ENCODE peak calls at places on chromosomes 5 and 9, in four cellular contexts. A is fibroblast of villous mesenchyme, L is cardiac fibroblast, K is GM23338. Q is an unnamed sample.

GRCh38 chr5:1477341-1477740 is 32.1 kb upstream of the SLC6A3 start:
- DNase-seq in A (no peak), L (no peak), K (no peak), Q (no peak)

GRCh38 chr5:97797994-97798451 is 615.0 kb upstream of the RIOK2 start:
- DNase-seq in A (no peak), L (peak; percentile 59), K (no peak), Q (peak; percentile 1)

GRCh38 chr9:136626066-136626725 is 36.5 kb upstream of the EGFL7 start:
- DNase-seq in A (no peak), L (no peak), K (no peak), Q (no peak)

GRCh38 chr5:133496631-133497030 is 115.7 kb downstream of the FSTL4 start:
- DNase-seq in A (no peak), L (no peak), K (no peak), Q (no peak)

GRCh38 chr5:167355370-167355769 is 936.1 kb upstream of the WWC1 start:
- DNase-seq in A (no peak), L (no peak), K (peak; percentile 28), Q (no peak)

GRCh38 chr9:76246680-76247079 is 147.5 kb downstream of the RFK start:
- DNase-seq in A (no peak), L (no peak), K (no peak), Q (no peak)

GRCh38 chr5:148853868-148854267 is 27.5 kb downstream of the ADRB2 start:
- DNase-seq in A (no peak), L (no peak), K (no peak), Q (no peak)

GRCh38 chr9:98807070-98807810 is at the start of gene GALNT12:
- DNase-seq in A (peak; percentile 45), L (no peak), K (peak; percentile 81), Q (peak; percentile 57)

GRCh38 chr5:78816143-78816765 is 167.7 kb upstream of the LHFPL2 start:
- DNase-seq in A (no peak), L (no peak), K (no peak), Q (peak; percentile 78)

GRCh38 chr5:180313677-180314076 is 21.8 kb upstream of the MAPK9 start:
- DNase-seq in A (peak; percentile 54), L (no peak), K (peak; percentile 71), Q (no peak)

GRCh38 chr5:179806250-179807045 is at the start of gene MGAT4B:
- DNase-seq in A (peak; percentile 76), L (peak; percentile 82), K (peak; percentile 85), Q (peak; percentile 83)

Q was measured in mesendoderm.